ENCODE peak calls at places on chromosomes 1 and 21, in six cellular contexts. K, W, G, R, M and P are unnamed samples.

GRCh38 chr1:43687301-43688108 is 19.8 kb upstream of the ST3GAL3 start:
- DNase-seq in K (peak; percentile 66), R (no peak), M (peak; percentile 69), G (no peak), W (no peak), P (no peak)

GRCh38 chr1:220151454-220151853 is 57.5 kb downstream of the IARS2 start:
- DNase-seq in R (no peak), G (no peak), M (peak; percentile 69), K (peak; percentile 80), W (no peak), P (no peak)

GRCh38 chr1:113784104-113784779 is 25.0 kb upstream of the PHTF1 start:
- DNase-seq in M (no peak), G (no peak), W (no peak), R (peak; percentile 34), K (no peak), P (peak; percentile 76)

GRCh38 chr21:29873908-29874307 is 65.9 kb downstream of the GRIK1 start:
- DNase-seq in G (no peak), K (no peak), M (no peak), W (no peak), R (no peak), P (no peak)

GRCh38 chr21:29130234-29130993 is at the start of gene MAP3K7CL:
- DNase-seq in R (peak; percentile 95), M (peak; percentile 98), W (no peak), G (peak; percentile 18), K (peak; percentile 97), P (no peak)

GRCh38 chr1:204262506-204263239 is 48.9 kb upstream of the GOLT1A start:
- DNase-seq in R (no peak), W (no peak), G (no peak), K (no peak), M (no peak), P (no peak)

GRCh38 chr1:33182452-33182851 is 609 bp upstream of the TRIM62 start:
- DNase-seq in M (peak; percentile 75), K (peak; percentile 76), W (no peak), G (peak; percentile 27), R (no peak), P (no peak)

GRCh38 chr1:67355745-67356424 is 48.2 kb downstream of the IL12RB2 start:
- DNase-seq in R (peak; percentile 94), M (peak; percentile 21), G (no peak), K (peak; percentile 45), W (no peak), P (no peak)

GRCh38 chr1:227532019-227532619 is 31.2 kb upstream of the ZNF678 start:
- DNase-seq in K (no peak), R (peak; percentile 26), G (no peak), M (no peak), W (no peak), P (no peak)

GRCh38 chr1:8816306-8816705 is 1.1 kb downstream of the RERE start:
- DNase-seq in M (peak; percentile 40), G (no peak), R (peak; percentile 74), W (peak; percentile 14), K (peak; percentile 49), P (peak; percentile 9)

GRCh38 chr1:30742300-30742962 is 15.1 kb downstream of the LAPTM5 start:
- DNase-seq in W (no peak), R (no peak), K (no peak), M (no peak), G (no peak), P (no peak)

GRCh38 chr1:234683856-234684632 is 74.1 kb upstream of the IRF2BP2 start:
- DNase-seq in M (peak; percentile 86), G (peak; percentile 83), R (peak; percentile 93), K (peak; percentile 83), W (no peak), P (no peak)

GRCh38 chr1:168455764-168456163 is 88.0 kb downstream of the XCL2 start:
- DNase-seq in M (no peak), G (no peak), W (no peak), R (no peak), K (no peak), P (no peak)

GRCh38 chr1:3497521-3497920 is 43.1 kb downstream of the ARHGEF16 start:
- DNase-seq in G (no peak), M (no peak), K (no peak), R (no peak), W (no peak), P (no peak)
- H3K4me3 ChIP-seq in G (no peak overlapping the region), M (no peak overlapping the region), K (no peak overlapping the region), R (no peak overlapping the region), W (no peak overlapping the region), P (no peak overlapping the region)

DNA sequence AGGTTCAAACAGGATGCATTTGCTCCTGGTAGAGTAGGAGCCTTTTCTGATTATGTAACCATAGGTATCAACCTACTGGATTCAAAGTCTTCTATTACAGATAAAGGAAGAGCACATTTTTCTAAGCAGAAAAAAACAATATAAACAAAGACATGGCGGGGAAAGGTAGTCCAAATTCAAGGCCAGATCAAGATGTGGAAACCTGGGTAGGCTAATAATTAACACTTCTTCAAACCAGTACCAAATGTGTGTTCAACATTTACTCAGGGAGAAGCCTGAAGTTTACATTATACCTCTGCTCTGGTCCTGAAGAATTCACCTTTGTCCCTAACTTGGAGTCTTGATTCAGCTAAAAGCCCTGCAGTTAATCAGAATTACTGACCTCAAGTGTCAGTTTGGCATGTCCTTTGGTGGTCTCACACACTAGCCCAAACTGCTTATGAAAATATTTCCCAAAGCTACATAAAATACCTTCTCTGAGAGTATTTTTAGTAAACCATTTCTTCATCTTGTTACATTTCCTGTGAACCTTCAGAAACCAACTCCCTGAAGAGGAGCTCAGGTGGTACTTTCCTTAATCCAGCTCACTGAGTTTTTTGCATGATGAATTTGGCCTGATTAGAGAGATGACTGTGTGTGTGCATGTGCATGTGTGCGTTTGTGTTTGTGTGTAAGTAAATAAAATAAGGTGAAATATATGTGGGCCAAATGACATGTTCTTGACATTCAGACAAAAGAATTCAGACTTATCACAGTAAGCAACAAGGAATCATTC is 70.2 kb downstream of the TOR3A start:
- DNase-seq in G (no peak), M (no peak), W (peak; percentile 38), R (no peak), K (no peak), P (no peak)
- H3K4me3 ChIP-seq in G (no peak overlapping the region), M (no peak overlapping the region), W (peak overlapping the region; percentile 13), R (no peak overlapping the region), K (no peak overlapping the region), P (no peak overlapping the region)

DNA sequence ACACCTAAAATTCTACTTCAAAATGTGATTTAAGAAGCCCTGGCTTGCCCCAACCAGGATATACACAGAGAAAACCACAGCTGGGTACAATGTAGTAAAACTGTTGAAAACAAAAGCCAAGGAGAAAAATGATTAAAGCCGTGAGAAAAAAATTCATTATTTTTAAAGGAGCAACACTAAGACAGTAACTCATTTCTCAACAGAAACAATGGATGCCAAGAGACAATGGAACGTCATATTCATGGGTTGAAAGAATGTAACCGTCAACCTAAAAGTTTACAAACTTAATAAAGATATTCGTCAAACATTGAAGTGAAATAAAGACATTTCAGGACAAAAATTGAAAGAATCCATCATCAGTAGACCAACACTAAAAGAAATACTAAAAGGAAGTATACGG is 340.9 kb downstream of the KIF26B start:
- DNase-seq in R (no peak), M (no peak), W (no peak), K (no peak), G (no peak), P (no peak)
- H3K4me3 ChIP-seq in R (no peak overlapping the region), M (no peak overlapping the region), W (no peak overlapping the region), K (no peak overlapping the region), G (no peak overlapping the region), P (no peak overlapping the region)

GRCh38 chr1:145891587-145892485 is 6.2 kb upstream of the ANKRD35 start:
- DNase-seq in W (peak; percentile 66), G (peak; percentile 98), M (peak; percentile 100), R (peak; percentile 99), K (peak; percentile 99), P (no peak)
- H3K4me3 ChIP-seq in W (no peak overlapping the region), G (no peak overlapping the region), M (peak overlapping the region; percentile 0), R (no peak overlapping the region), K (no peak overlapping the region), P (no peak overlapping the region)